ENCODE peak calls at places on chromosomes 5 and 9, in six cellular contexts. N is activated CD8-positive, alpha-beta memory T cell treated with anti-CD3 and anti-CD28 coated beads for 48 hours; T is cardiac fibroblast; X is stimulated activated CD8-positive, alpha-beta memory T cell treated with anti-CD3 and anti-CD28 coated beads, Interleukin-15, amount 100 ng/mL, for 1 hour; J is H54; H is heart left ventricle. G is an unnamed sample.

GRCh38 chr5:5629579-5629978 is 207.1 kb downstream of the ICE1 start:
- DNase-seq in H (no peak), X (no peak), T (peak; percentile 50), J (no peak), N (no peak), G (no peak)

GRCh38 chr5:72137826-72138409 is 30.6 kb downstream of the MAP1B start:
- DNase-seq in T (no peak), N (no peak), X (no peak), J (no peak), H (no peak), G (no peak)

GRCh38 chr9:116204252-116204882 is 50.8 kb downstream of the PAPPA start:
- DNase-seq in H (no peak), N (no peak), X (no peak), J (no peak), T (no peak), G (no peak)

GRCh38 chr5:132022737-132023136 is 11.3 kb upstream of the ACSL6 start:
- DNase-seq in X (no peak), H (no peak), N (no peak), T (no peak), J (no peak), G (no peak)

GRCh38 chr9:37602817-37603216 is 10.4 kb upstream of the TOMM5 start:
- DNase-seq in H (peak; percentile 50), N (no peak), X (no peak), J (no peak), T (no peak), G (peak; percentile 88)

GRCh38 chr5:3035452-3035851 is 284.0 kb upstream of the IRX2 start:
- DNase-seq in T (no peak), X (no peak), H (no peak), N (no peak), J (no peak), G (no peak)

GRCh38 chr5:9507974-9508373 is 37.9 kb downstream of the SEMA5A start:
- DNase-seq in H (no peak), N (no peak), T (peak; percentile 83), J (no peak), X (no peak), G (no peak)

GRCh38 chr5:17314907-17315471 is 97.6 kb downstream of the BASP1 start:
- DNase-seq in X (no peak), T (peak; percentile 39), H (no peak), J (no peak), N (no peak), G (no peak)

GRCh38 chr5:107570805-107571531 is 99.8 kb downstream of the EFNA5 start:
- DNase-seq in X (no peak), T (peak; percentile 34), J (no peak), H (peak; percentile 41), N (no peak), G (peak; percentile 13)

GRCh38 chr5:179319741-179320281 is 25.4 kb downstream of the ADAMTS2 start:
- DNase-seq in T (peak; percentile 60), J (no peak), N (no peak), H (peak; percentile 43), X (no peak), G (peak; percentile 19)

GRCh38 chr9:126228779-126229444 is 97.7 kb upstream of the MVB12B start:
- DNase-seq in X (peak; percentile 41), N (peak; percentile 20), J (peak; percentile 90), H (peak; percentile 69), T (peak; percentile 74), G (peak; percentile 71)

GRCh38 chr5:37836173-37837100 is 3.4 kb downstream of the GDNF start:
- DNase-seq in H (no peak), N (no peak), J (no peak), T (peak; percentile 40), X (no peak), G (no peak)

GRCh38 chr9:83554278-83554677 is 16.1 kb upstream of the FRMD3 start:
- DNase-seq in H (peak; percentile 62), X (no peak), T (no peak), N (no peak), J (no peak), G (peak; percentile 30)

GRCh38 chr5:109062669-109063068 is 315.0 kb downstream of the FER start:
- DNase-seq in N (no peak), X (no peak), T (peak; percentile 5), J (no peak), H (no peak), G (no peak)

GRCh38 chr5:5932824-5933223 is 445.5 kb downstream of the MED10 start:
- DNase-seq in X (no peak), J (no peak), T (no peak), N (no peak), H (no peak), G (no peak)

GRCh38 chr9:113577525-113578261 is 114.2 kb downstream of the RGS3 start:
- DNase-seq in H (no peak), J (no peak), T (no peak), N (no peak), X (no peak), G (no peak)

GRCh38 chr9:131113655-131114563 is 11.5 kb upstream of the NUP214 start:
- DNase-seq in N (no peak), T (no peak), J (no peak), H (no peak), X (no peak), G (no peak)

GRCh38 chr9:131723632-131724031 is 16.2 kb downstream of the RAPGEF1 start:
- DNase-seq in T (no peak), N (no peak), H (no peak), J (no peak), X (no peak), G (no peak)

GRCh38 chr9:76962732-76963131 is 56.7 kb upstream of the FOXB2 start:
- DNase-seq in H (no peak), X (no peak), J (no peak), N (no peak), T (no peak), G (no peak)

GRCh38 chr5:59319286-59319685 is 574.2 kb downstream of the PDE4D start:
- DNase-seq in H (no peak), J (no peak), N (no peak), X (no peak), T (no peak), G (no peak)

GRCh38 chr5:64766105-64766504 is 2.4 kb downstream of the SREK1IP1 start:
- DNase-seq in X (no peak), J (no peak), N (no peak), H (no peak), T (no peak), G (no peak)

GRCh38 chr5:95440825-95441224 is 49.7 kb downstream of the FAM81B start:
- DNase-seq in J (no peak), N (no peak), X (no peak), H (no peak), T (no peak), G (no peak)

GRCh38 chr5:159049844-159050318 is 49.8 kb downstream of the EBF1 start:
- DNase-seq in H (no peak), N (no peak), X (no peak), J (no peak), T (peak; percentile 81), G (no peak)

GRCh38 chr5:96483878-96484277 is 50.8 kb upstream of the PCSK1 start:
- DNase-seq in N (no peak), H (no peak), J (no peak), X (no peak), T (peak; percentile 50), G (no peak)

GRCh38 chr9:134671341-134672113 is 29.9 kb downstream of the COL5A1 start:
- DNase-seq in T (no peak), H (no peak), J (no peak), N (no peak), X (no peak), G (no peak)

GRCh38 chr5:78738104-78738503 is 89.5 kb upstream of the LHFPL2 start:
- DNase-seq in N (no peak), H (no peak), X (no peak), J (no peak), T (no peak), G (no peak)

GRCh38 chr9:29456940-29457339 is 1883.7 kb upstream of the C9orf72 start:
- DNase-seq in T (peak; percentile 27), N (no peak), X (no peak), J (peak; percentile 7), H (no peak), G (no peak)

GRCh38 chr5:82358454-82358853 is 80.3 kb upstream of the RPS23 start:
- DNase-seq in N (no peak), J (no peak), H (no peak), T (peak; percentile 56), X (no peak), G (no peak)

GRCh38 chr9:81369136-81369535 is 320.2 kb downstream of the TLE1 start:
- DNase-seq in N (no peak), X (no peak), H (no peak), J (no peak), T (no peak), G (no peak)

GRCh38 chr9:134839441-134840125 is 41.0 kb upstream of the FCN2 start:
- DNase-seq in H (no peak), J (no peak), T (no peak), N (no peak), X (no peak), G (no peak)

GRCh38 chr9:35669331-35670145 is 4.2 kb upstream of the CA9 start:
- DNase-seq in X (no peak), N (no peak), J (peak; percentile 59), H (no peak), T (no peak), G (peak; percentile 93)

GRCh38 chr5:151696470-151697061 is 9.9 kb upstream of the SPARC start:
- DNase-seq in T (peak; percentile 97), J (peak; percentile 46), H (peak; percentile 76), X (no peak), N (no peak), G (peak; percentile 39)

GRCh38 chr9:10251490-10251889 is 361.3 kb downstream of the PTPRD start:
- DNase-seq in H (no peak), N (no peak), X (no peak), T (peak; percentile 39), J (no peak), G (no peak)

GRCh38 chr5:151772868-151773561 is 1.3 kb downstream of the G3BP1 start:
- DNase-seq in T (peak; percentile 6), J (no peak), H (no peak), N (no peak), X (no peak), G (peak; percentile 30)

GRCh38 chr5:153974813-153975163 is 63.9 kb downstream of the FAM114A2 start:
- DNase-seq in H (no peak), X (no peak), T (no peak), J (no peak), N (no peak), G (no peak)

GRCh38 chr9:107425110-107426025 is 64.2 kb downstream of the KLF4 start:
- DNase-seq in N (peak; percentile 58), X (peak; percentile 20), J (no peak), H (peak; percentile 85), T (peak; percentile 92), G (peak; percentile 72)

GRCh38 chr9:69389437-69389995 is 64.5 kb downstream of the ENTREP1 start:
- DNase-seq in N (no peak), X (no peak), J (no peak), H (no peak), T (no peak), G (no peak)